ENCODE peak calls at places on chromosomes 13 and 19, in eight cellular contexts. I is mesothelial cell of epicardium, Z is omental fat pad, Q is Peyer's patch, B is bronchial epithelial cell, Y is heart left ventricle, N is left ventricle myocardium inferior, O is fibroblast of pulmonary artery. S is an unnamed sample.

GRCh38 chr13:110560606-110561334 is 752 bp downstream of the RAB20 start:
- DNase-seq in I (no peak), Z (no peak), Q (no peak), B (peak), Y (no peak), N (peak), O (peak), S (peak)

GRCh38 chr19:54616840-54617560 is 13.3 kb upstream of the LILRB1 start:
- DNase-seq in I (no peak), Z (no peak), Q (peak), B (no peak), Y (no peak), N (no peak), O (no peak), S (peak)

GRCh38 chr13:79393564-79394249 is 12.3 kb downstream of the RBM26 start:
- DNase-seq in I (no peak), Z (no peak), Q (peak), B (no peak), Y (no peak), N (no peak), O (no peak), S (no peak)

GRCh38 chr13:46603165-46603603 is 50.2 kb downstream of the LRCH1 start:
- DNase-seq in I (no peak), Z (no peak), Q (no peak), B (no peak), Y (no peak), N (no peak), O (peak), S (no peak)

GRCh38 chr13:73274147-73274546 is 215.3 kb downstream of the KLF5 start:
- DNase-seq in I (no peak), Z (no peak), Q (no peak), B (no peak), Y (no peak), N (no peak), O (peak), S (no peak)

GRCh38 chr19:33674575-33675367 is 53.0 kb downstream of the CHST8 start:
- DNase-seq in I (peak), Z (no peak), Q (peak), B (no peak), Y (no peak), N (no peak), O (no peak), S (no peak)

GRCh38 chr13:28623782-28624706 is 34.9 kb upstream of the POMP start:
- DNase-seq in I (no peak), Z (no peak), Q (no peak), B (no peak), Y (no peak), N (no peak), O (peak), S (no peak)

GRCh38 chr19:29526730-29527499 is 1.1 kb downstream of the VSTM2B start:
- DNase-seq in I (no peak), Z (no peak), Q (no peak), B (no peak), Y (no peak), N (no peak), O (no peak), S (peak)

GRCh38 chr19:30567535-30568232 is 195.5 kb downstream of the ZNF536 start:
- DNase-seq in I (no peak), Z (no peak), Q (no peak), B (no peak), Y (no peak), N (no peak), O (no peak), S (no peak)

GRCh38 chr19:15195987-15196682 is 4.7 kb downstream of the NOTCH3 start:
- DNase-seq in I (peak), Z (no peak), Q (peak), B (peak), Y (no peak), N (no peak), O (no peak), S (no peak)

DNA sequence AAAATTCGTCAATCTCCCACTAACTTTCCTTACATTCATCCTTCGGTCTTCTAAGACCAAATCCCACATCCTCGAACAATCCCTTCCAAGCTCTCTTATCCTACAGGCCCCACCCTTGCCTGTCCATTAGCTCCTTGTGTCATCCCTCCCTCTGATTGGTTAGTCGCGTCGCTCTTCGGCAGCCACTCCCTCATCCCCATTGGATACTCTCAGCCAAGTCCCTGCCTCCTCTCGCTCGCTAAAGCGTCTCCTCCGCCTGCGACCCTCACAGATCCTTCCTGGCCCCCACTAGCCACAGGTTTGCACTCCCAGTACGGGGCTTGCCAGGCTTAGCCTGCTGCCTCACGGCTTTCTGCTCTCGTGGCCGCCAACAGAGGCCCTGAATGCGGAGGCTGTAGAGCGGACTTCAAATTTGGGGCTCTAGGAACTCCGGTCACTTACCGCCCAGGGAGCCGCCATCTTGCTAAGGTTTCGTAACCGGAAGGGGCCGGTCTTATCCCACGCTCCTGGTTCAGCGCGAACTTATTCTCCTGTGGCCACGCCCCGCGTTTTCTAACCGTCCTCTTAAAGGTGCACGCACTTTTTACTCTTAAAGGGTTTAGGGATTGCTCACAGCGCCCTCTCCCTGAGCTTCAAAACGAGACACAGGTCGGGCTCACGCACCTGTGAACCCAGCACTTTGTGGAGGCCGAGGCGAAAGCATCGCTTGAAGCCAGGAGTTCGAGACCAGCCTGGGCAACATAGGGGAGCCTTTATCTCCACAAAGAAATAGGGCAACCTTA is at the start of gene DMAC2:
- DNase-seq in I (peak), Z (peak), Q (peak), B (peak), Y (peak), N (peak), O (peak), S (peak)
- TF ChIP-seq CTCF in I (no peak), Z (no peak), Q (peak), B (peak), Y (peak), N (peak), O (peak), S (peak)

GRCh38 chr13:98541701-98542203 is 35.2 kb downstream of the STK24 start:
- DNase-seq in I (no peak), Z (no peak), Q (peak), B (no peak), Y (no peak), N (no peak), O (no peak), S (no peak)
- TF ChIP-seq CTCF in I (no peak), Z (no peak), Q (peak), B (no peak), Y (no peak), N (no peak), O (no peak), S (no peak)

GRCh38 chr13:97574926-97575325 is 141.0 kb downstream of the RAP2A start:
- DNase-seq in I (no peak), Z (no peak), Q (peak), B (peak), Y (peak), N (peak), O (peak), S (peak)
- TF ChIP-seq CTCF in I (no peak), Z (no peak), Q (peak), B (peak), Y (peak), N (peak), O (peak), S (peak)

GRCh38 chr19:974564-975257 is 9.4 kb upstream of the WDR18 start:
- DNase-seq in I (no peak), Z (no peak), Q (no peak), B (no peak), Y (no peak), N (no peak), O (no peak), S (no peak)
- TF ChIP-seq CTCF in I (no peak), Z (no peak), Q (no peak), B (no peak), Y (no peak), N (no peak), O (no peak), S (no peak)

GRCh38 chr19:44164673-44165512 is at the start of gene ZNF226:
- DNase-seq in I (peak), Z (peak), Q (peak), B (peak), Y (peak), N (peak), O (peak), S (peak)
- TF ChIP-seq CTCF in I (no peak), Z (no peak), Q (no peak), B (no peak), Y (no peak), N (no peak), O (no peak), S (no peak)

GRCh38 chr13:82330499-82330898 is 1551.8 kb downstream of the SLITRK1 start:
- DNase-seq in I (no peak), Z (no peak), Q (no peak), B (peak), Y (no peak), N (no peak), O (peak), S (peak)
- TF ChIP-seq CTCF in I (peak), Z (no peak), Q (no peak), B (peak), Y (no peak), N (peak), O (peak), S (peak)

GRCh38 chr13:20058476-20058875 is 99.9 kb downstream of the ZMYM2 start:
- DNase-seq in I (no peak), Z (no peak), Q (no peak), B (no peak), Y (no peak), N (no peak), O (no peak), S (no peak)

GRCh38 chr13:20053891-20054290 is 95.4 kb downstream of the ZMYM2 start:
- DNase-seq in I (no peak), Z (no peak), Q (no peak), B (no peak), Y (no peak), N (no peak), O (no peak), S (no peak)

GRCh38 chr13:20057214-20057613 is 98.7 kb downstream of the ZMYM2 start:
- DNase-seq in I (no peak), Z (no peak), Q (no peak), B (no peak), Y (no peak), N (no peak), O (no peak), S (no peak)

GRCh38 chr13:20054586-20054985 is 96.1 kb downstream of the ZMYM2 start:
- DNase-seq in I (no peak), Z (no peak), Q (no peak), B (no peak), Y (no peak), N (no peak), O (no peak), S (no peak)

DNA sequence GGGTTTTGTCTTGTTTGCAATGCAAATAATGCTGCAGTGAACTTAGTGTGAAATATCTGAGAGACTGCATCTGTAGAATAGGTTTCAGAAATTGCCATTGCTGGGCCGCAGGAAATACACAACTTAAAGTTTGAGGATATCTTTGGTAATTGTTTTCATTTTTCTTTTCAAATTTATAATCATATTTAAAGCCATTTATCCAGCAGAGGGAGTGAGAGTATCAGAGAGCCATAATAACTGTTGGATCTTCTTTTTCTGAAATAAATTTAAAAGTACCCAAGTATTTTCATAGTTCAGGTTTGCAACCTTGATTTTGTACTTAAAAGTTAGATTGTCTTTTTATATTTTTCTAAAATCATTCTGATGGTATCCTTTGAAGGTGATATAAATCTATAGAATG is 99.4 kb downstream of the ZMYM2 start:
- DNase-seq in I (no peak), Z (no peak), Q (no peak), B (no peak), Y (no peak), N (no peak), O (no peak), S (no peak)
- TF ChIP-seq CTCF in I (no peak), Z (no peak), Q (no peak), B (no peak), Y (no peak), N (no peak), O (peak), S (no peak)